ENCODE peak calls at places on chromosomes 12 and 14, in four cellular contexts. One of them, this sample, is unnamed.

GRCh38 chr12:56358836-56359532 is 923 bp downstream of the STAT2 start:
- DNase-seq in foreskin fibroblast: peak; percentile 57
- DNase-seq in NCI-H460: no peak
- DNase-seq in Right ventricle myocardium inferior: no peak
- DNase-seq in this sample: no peak

GRCh38 chr14:88518592-88519512 is 36.0 kb downstream of the PTPN21 start:
- DNase-seq in foreskin fibroblast: peak; percentile 48
- DNase-seq in NCI-H460: no peak
- DNase-seq in Right ventricle myocardium inferior: no peak
- DNase-seq in this sample: no peak

GRCh38 chr12:81077686-81078441 is at the start of gene ACSS3:
- DNase-seq in foreskin fibroblast: peak; percentile 17
- DNase-seq in NCI-H460: peak; percentile 63
- DNase-seq in Right ventricle myocardium inferior: peak; percentile 80
- DNase-seq in this sample: no peak

GRCh38 chr12:107660230-107660629 is 25.4 kb upstream of the PWP1 start:
- DNase-seq in foreskin fibroblast: no peak
- DNase-seq in NCI-H460: no peak
- DNase-seq in Right ventricle myocardium inferior: no peak
- DNase-seq in this sample: no peak

GRCh38 chr14:77557391-77557790 is 58.8 kb upstream of the ISM2 start:
- DNase-seq in foreskin fibroblast: no peak
- DNase-seq in NCI-H460: peak; percentile 33
- DNase-seq in Right ventricle myocardium inferior: no peak
- DNase-seq in this sample: no peak

GRCh38 chr12:122001379-122002209 is 20.1 kb upstream of the BCL7A start:
- DNase-seq in foreskin fibroblast: no peak
- DNase-seq in NCI-H460: no peak
- DNase-seq in Right ventricle myocardium inferior: no peak
- DNase-seq in this sample: no peak

GRCh38 chr12:12889701-12890100 is 1.7 kb upstream of the GPRC5A start:
- DNase-seq in foreskin fibroblast: no peak
- DNase-seq in NCI-H460: no peak
- DNase-seq in Right ventricle myocardium inferior: no peak
- DNase-seq in this sample: no peak

GRCh38 chr12:55824726-55825125 is 4.7 kb downstream of the DNAJC14 start:
- DNase-seq in foreskin fibroblast: no peak
- DNase-seq in NCI-H460: no peak
- DNase-seq in Right ventricle myocardium inferior: no peak
- DNase-seq in this sample: no peak

GRCh38 chr12:114409796-114410520 is 4.0 kb upstream of the TBX5 start:
- DNase-seq in foreskin fibroblast: no peak
- DNase-seq in NCI-H460: no peak
- DNase-seq in Right ventricle myocardium inferior: no peak
- DNase-seq in this sample: no peak

GRCh38 chr12:130044991-130045621 is 117.2 kb upstream of the FZD10 start:
- DNase-seq in foreskin fibroblast: no peak
- DNase-seq in NCI-H460: no peak
- DNase-seq in Right ventricle myocardium inferior: no peak
- DNase-seq in this sample: no peak

GRCh38 chr12:109795023-109795422 is 38.2 kb downstream of the TRPV4 start:
- DNase-seq in foreskin fibroblast: peak; percentile 45
- DNase-seq in NCI-H460: no peak
- DNase-seq in Right ventricle myocardium inferior: no peak
- DNase-seq in this sample: no peak

GRCh38 chr14:90785474-90785873 is 30.8 kb downstream of the TTC7B start:
- DNase-seq in foreskin fibroblast: no peak
- DNase-seq in NCI-H460: no peak
- DNase-seq in Right ventricle myocardium inferior: no peak
- DNase-seq in this sample: no peak

GRCh38 chr14:92986254-92987147 is 63.6 kb downstream of the CHGA start:
- DNase-seq in foreskin fibroblast: peak; percentile 60
- DNase-seq in NCI-H460: no peak
- DNase-seq in Right ventricle myocardium inferior: no peak
- DNase-seq in this sample: no peak

GRCh38 chr12:1803736-1804135 is 16.6 kb upstream of the LRTM2 start:
- DNase-seq in foreskin fibroblast: no peak
- DNase-seq in NCI-H460: no peak
- DNase-seq in Right ventricle myocardium inferior: no peak
- DNase-seq in this sample: no peak

GRCh38 chr12:442235-442884 is 17.4 kb upstream of the B4GALNT3 start:
- DNase-seq in foreskin fibroblast: peak; percentile 17
- DNase-seq in NCI-H460: peak; percentile 56
- DNase-seq in Right ventricle myocardium inferior: no peak
- DNase-seq in this sample: no peak

This sample was measured in activated naive CD4-positive, alpha-beta T cell treated with anti-CD3 and anti-CD28 coated beads, Interleukin-2, amount 50 U/mL, for 72 hours.